ENCODE peak calls at places on chromosome 3, in five cellular contexts. One of them, this sample, is unnamed.

GRCh38 chr3:112308151-112308911 is 14.3 kb upstream of the SLC9C1 start:
- DNase-seq in transverse colon: no peak
- DNase-seq in sigmoid colon: no peak
- DNase-seq in upper lobe of right lung: no peak
- DNase-seq in IMR-90: peak; percentile 81
- DNase-seq in this sample: peak; percentile 27

GRCh38 chr3:39196671-39197446 is 4.5 kb upstream of the XIRP1 start:
- DNase-seq in upper lobe of right lung: no peak
- DNase-seq in transverse colon: no peak
- DNase-seq in sigmoid colon: no peak
- DNase-seq in IMR-90: peak; percentile 7
- DNase-seq in this sample: no peak

GRCh38 chr3:5084224-5084623 is 37.9 kb upstream of the ARL8B start:
- DNase-seq in sigmoid colon: peak; percentile 27
- DNase-seq in upper lobe of right lung: no peak
- DNase-seq in transverse colon: no peak
- DNase-seq in IMR-90: no peak
- DNase-seq in this sample: no peak

GRCh38 chr3:123394391-123395022 is 54.4 kb downstream of the ADCY5 start:
- DNase-seq in transverse colon: no peak
- DNase-seq in IMR-90: no peak
- DNase-seq in upper lobe of right lung: no peak
- DNase-seq in sigmoid colon: no peak
- DNase-seq in this sample: no peak

GRCh38 chr3:100754563-100755334 is 45.5 kb downstream of the TFG start:
- DNase-seq in upper lobe of right lung: no peak
- DNase-seq in transverse colon: no peak
- DNase-seq in sigmoid colon: no peak
- DNase-seq in IMR-90: no peak
- DNase-seq in this sample: no peak

GRCh38 chr3:138260636-138261035 is 69.0 kb downstream of the NME9 start:
- DNase-seq in IMR-90: no peak
- DNase-seq in sigmoid colon: no peak
- DNase-seq in transverse colon: no peak
- DNase-seq in upper lobe of right lung: no peak
- DNase-seq in this sample: no peak

GRCh38 chr3:167653750-167654149 is at the start of gene WDR49:
- DNase-seq in transverse colon: no peak
- DNase-seq in upper lobe of right lung: no peak
- DNase-seq in IMR-90: no peak
- DNase-seq in sigmoid colon: no peak
- DNase-seq in this sample: no peak

GRCh38 chr3:170531557-170532335 is 54.1 kb downstream of the SLC7A14 start:
- DNase-seq in upper lobe of right lung: no peak
- DNase-seq in transverse colon: no peak
- DNase-seq in sigmoid colon: peak; percentile 79
- DNase-seq in IMR-90: no peak
- DNase-seq in this sample: no peak

GRCh38 chr3:185216587-185216918 is 37.3 kb downstream of the EHHADH start:
- DNase-seq in upper lobe of right lung: no peak
- DNase-seq in sigmoid colon: no peak
- DNase-seq in IMR-90: no peak
- DNase-seq in transverse colon: no peak
- DNase-seq in this sample: no peak

GRCh38 chr3:44554626-44555592 is at the start of gene ZKSCAN7:
- DNase-seq in upper lobe of right lung: peak; percentile 84
- DNase-seq in IMR-90: peak; percentile 40
- DNase-seq in sigmoid colon: peak; percentile 73
- DNase-seq in transverse colon: peak; percentile 44
- DNase-seq in this sample: no peak

GRCh38 chr3:9216736-9217135 is 32.7 kb downstream of the SRGAP3 start:
- DNase-seq in transverse colon: no peak
- DNase-seq in IMR-90: no peak
- DNase-seq in upper lobe of right lung: no peak
- DNase-seq in sigmoid colon: no peak
- DNase-seq in this sample: peak; percentile 39

GRCh38 chr3:51709004-51709420 is 2.1 kb downstream of the GRM2 start:
- DNase-seq in sigmoid colon: no peak
- DNase-seq in upper lobe of right lung: peak; percentile 62
- DNase-seq in IMR-90: no peak
- DNase-seq in transverse colon: peak; percentile 4
- DNase-seq in this sample: no peak

GRCh38 chr3:137110392-137110996 is 152.7 kb downstream of the IL20RB start:
- DNase-seq in transverse colon: no peak
- DNase-seq in IMR-90: peak; percentile 33
- DNase-seq in sigmoid colon: no peak
- DNase-seq in upper lobe of right lung: no peak
- DNase-seq in this sample: no peak

GRCh38 chr3:187044871-187045552 is 94.3 kb downstream of the RPL39L start:
- DNase-seq in sigmoid colon: no peak
- DNase-seq in transverse colon: peak; percentile 58
- DNase-seq in upper lobe of right lung: no peak
- DNase-seq in IMR-90: no peak
- DNase-seq in this sample: no peak

GRCh38 chr3:171282041-171282440 is 178.2 kb downstream of the TNIK start:
- DNase-seq in sigmoid colon: no peak
- DNase-seq in upper lobe of right lung: no peak
- DNase-seq in transverse colon: no peak
- DNase-seq in IMR-90: peak; percentile 69
- DNase-seq in this sample: no peak

GRCh38 chr3:160162440-160162839 is 62.8 kb upstream of the C3orf80 start:
- DNase-seq in transverse colon: no peak
- DNase-seq in IMR-90: no peak
- DNase-seq in upper lobe of right lung: no peak
- DNase-seq in sigmoid colon: no peak
- DNase-seq in this sample: no peak

GRCh38 chr3:123559040-123559861 is 25.6 kb downstream of the HACD2 start:
- DNase-seq in transverse colon: no peak
- DNase-seq in IMR-90: peak; percentile 64
- DNase-seq in upper lobe of right lung: no peak
- DNase-seq in sigmoid colon: no peak
- DNase-seq in this sample: no peak

GRCh38 chr3:31945738-31946052 is 35.4 kb downstream of the OSBPL10 start:
- DNase-seq in transverse colon: no peak
- DNase-seq in upper lobe of right lung: no peak
- DNase-seq in sigmoid colon: no peak
- DNase-seq in IMR-90: peak; percentile 73
- DNase-seq in this sample: no peak

GRCh38 chr3:169041677-169042171 is 621.8 kb downstream of the MECOM start:
- DNase-seq in transverse colon: no peak
- DNase-seq in IMR-90: peak; percentile 80
- DNase-seq in upper lobe of right lung: no peak
- DNase-seq in sigmoid colon: no peak
- DNase-seq in this sample: no peak

GRCh38 chr3:80190051-80190450 is 422.3 kb upstream of the ROBO1 start:
- DNase-seq in IMR-90: peak; percentile 30
- DNase-seq in transverse colon: no peak
- DNase-seq in upper lobe of right lung: no peak
- DNase-seq in sigmoid colon: no peak
- DNase-seq in this sample: peak; percentile 77

GRCh38 chr3:49484471-49484870 is 14.4 kb downstream of the DAG1 start:
- DNase-seq in upper lobe of right lung: no peak
- DNase-seq in transverse colon: no peak
- DNase-seq in sigmoid colon: no peak
- DNase-seq in IMR-90: no peak
- DNase-seq in this sample: no peak

GRCh38 chr3:179964867-179965266 is 71.9 kb downstream of the PEX5L start:
- DNase-seq in transverse colon: no peak
- DNase-seq in sigmoid colon: no peak
- DNase-seq in upper lobe of right lung: no peak
- DNase-seq in IMR-90: no peak
- DNase-seq in this sample: no peak

GRCh38 chr3:150786791-150787190 is 23.8 kb upstream of the SIAH2 start:
- DNase-seq in sigmoid colon: no peak
- DNase-seq in transverse colon: no peak
- DNase-seq in upper lobe of right lung: no peak
- DNase-seq in IMR-90: no peak
- DNase-seq in this sample: no peak

GRCh38 chr3:165895919-165896318 is 58.7 kb upstream of the BCHE start:
- DNase-seq in upper lobe of right lung: no peak
- DNase-seq in IMR-90: no peak
- DNase-seq in sigmoid colon: no peak
- DNase-seq in transverse colon: no peak
- DNase-seq in this sample: no peak

GRCh38 chr3:45786801-45787495 is 9.4 kb downstream of the SLC6A20 start:
- DNase-seq in transverse colon: no peak
- DNase-seq in sigmoid colon: no peak
- DNase-seq in IMR-90: no peak
- DNase-seq in upper lobe of right lung: no peak
- DNase-seq in this sample: no peak

GRCh38 chr3:123759311-123759710 is 124.8 kb downstream of the MYLK start:
- DNase-seq in transverse colon: no peak
- DNase-seq in upper lobe of right lung: no peak
- DNase-seq in sigmoid colon: no peak
- DNase-seq in IMR-90: no peak
- DNase-seq in this sample: no peak

GRCh38 chr3:7211740-7212139 is 350.8 kb downstream of the GRM7 start:
- DNase-seq in transverse colon: no peak
- DNase-seq in upper lobe of right lung: no peak
- DNase-seq in IMR-90: no peak
- DNase-seq in sigmoid colon: no peak
- DNase-seq in this sample: no peak

GRCh38 chr3:45464336-45464809 is 76.0 kb downstream of the LARS2 start:
- DNase-seq in IMR-90: peak; percentile 18
- DNase-seq in upper lobe of right lung: no peak
- DNase-seq in transverse colon: peak; percentile 19
- DNase-seq in sigmoid colon: no peak
- DNase-seq in this sample: no peak

GRCh38 chr3:185995352-185995751 is 57.5 kb upstream of the TRA2B start:
- DNase-seq in transverse colon: no peak
- DNase-seq in upper lobe of right lung: no peak
- DNase-seq in sigmoid colon: no peak
- DNase-seq in IMR-90: peak; percentile 91
- DNase-seq in this sample: no peak

GRCh38 chr3:127678611-127679533 is 6.1 kb downstream of the ABTB1 start:
- DNase-seq in sigmoid colon: peak; percentile 57
- DNase-seq in IMR-90: no peak
- DNase-seq in transverse colon: no peak
- DNase-seq in upper lobe of right lung: peak; percentile 39
- DNase-seq in this sample: no peak

GRCh38 chr3:127676921-127677351 is 4.2 kb downstream of the ABTB1 start:
- DNase-seq in IMR-90: no peak
- DNase-seq in upper lobe of right lung: peak; percentile 59
- DNase-seq in sigmoid colon: peak; percentile 64
- DNase-seq in transverse colon: no peak
- DNase-seq in this sample: no peak

GRCh38 chr3:127676456-127676855 is 3.7 kb downstream of the ABTB1 start:
- DNase-seq in transverse colon: no peak
- DNase-seq in upper lobe of right lung: peak; percentile 44
- DNase-seq in IMR-90: no peak
- DNase-seq in sigmoid colon: peak; percentile 50
- DNase-seq in this sample: no peak

GRCh38 chr3:127678315-127678599 is 5.5 kb downstream of the ABTB1 start:
- DNase-seq in sigmoid colon: no peak
- DNase-seq in IMR-90: no peak
- DNase-seq in upper lobe of right lung: peak; percentile 40
- DNase-seq in transverse colon: no peak
- DNase-seq in this sample: no peak

DNA sequence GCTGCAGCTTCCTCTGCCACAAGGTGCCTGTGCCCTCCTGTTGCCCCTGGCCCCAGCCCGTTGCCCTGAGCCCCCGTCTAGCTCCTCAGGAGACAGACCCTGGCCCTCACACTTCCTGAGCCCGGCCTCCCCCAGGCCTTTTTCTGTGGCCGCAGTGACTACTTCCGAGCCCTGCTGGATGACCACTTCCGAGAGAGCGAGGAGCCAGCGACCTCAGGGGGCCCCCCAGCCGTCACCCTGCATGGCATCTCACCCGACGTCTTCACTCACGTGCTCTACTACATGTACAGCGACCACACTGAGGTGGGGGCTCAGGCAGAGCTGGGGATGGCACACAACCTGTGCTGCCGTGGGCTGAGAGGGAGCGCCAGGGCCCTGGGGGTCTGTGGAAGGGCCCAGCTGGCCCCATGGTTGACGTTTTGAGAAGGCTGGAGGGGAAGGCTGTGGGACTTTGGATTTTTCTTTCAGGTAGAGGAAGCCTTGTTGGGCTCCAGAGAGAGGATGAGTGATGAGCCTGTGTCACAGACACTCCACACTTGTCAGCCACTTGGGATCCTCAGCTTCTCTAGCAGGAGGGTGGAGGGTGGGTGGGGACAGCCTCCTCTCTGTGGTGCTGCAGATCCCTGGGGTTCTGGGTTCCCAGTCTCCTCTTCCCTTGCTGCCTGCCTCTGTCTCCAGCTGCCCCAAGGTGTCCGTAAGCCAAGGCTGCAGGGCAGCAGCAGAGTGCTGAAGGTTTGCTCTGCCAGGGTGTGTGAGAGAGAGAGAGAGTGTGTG is 5.0 kb downstream of the ABTB1 start:
- DNase-seq in IMR-90: no peak
- DNase-seq in upper lobe of right lung: peak; percentile 55
- DNase-seq in transverse colon: no peak
- DNase-seq in sigmoid colon: peak; percentile 48
- DNase-seq in this sample: no peak
- H3K27ac ChIP-seq in IMR-90: no peak overlapping the region
- H3K27ac ChIP-seq in upper lobe of right lung: no peak overlapping the region
- H3K27ac ChIP-seq in transverse colon: no peak overlapping the region
- H3K27ac ChIP-seq in sigmoid colon: no peak overlapping the region
- H3K27ac ChIP-seq in this sample: no peak overlapping the region

GRCh38 chr3:183369626-183370025 is 58.8 kb downstream of the MCF2L2 start:
- DNase-seq in IMR-90: no peak
- DNase-seq in sigmoid colon: no peak
- DNase-seq in transverse colon: no peak
- DNase-seq in upper lobe of right lung: no peak
- DNase-seq in this sample: no peak
- H3K27ac ChIP-seq in IMR-90: no peak overlapping the region
- H3K27ac ChIP-seq in sigmoid colon: no peak overlapping the region
- H3K27ac ChIP-seq in transverse colon: no peak overlapping the region
- H3K27ac ChIP-seq in upper lobe of right lung: no peak overlapping the region
- H3K27ac ChIP-seq in this sample: peak overlapping the region; percentile 97

DNA sequence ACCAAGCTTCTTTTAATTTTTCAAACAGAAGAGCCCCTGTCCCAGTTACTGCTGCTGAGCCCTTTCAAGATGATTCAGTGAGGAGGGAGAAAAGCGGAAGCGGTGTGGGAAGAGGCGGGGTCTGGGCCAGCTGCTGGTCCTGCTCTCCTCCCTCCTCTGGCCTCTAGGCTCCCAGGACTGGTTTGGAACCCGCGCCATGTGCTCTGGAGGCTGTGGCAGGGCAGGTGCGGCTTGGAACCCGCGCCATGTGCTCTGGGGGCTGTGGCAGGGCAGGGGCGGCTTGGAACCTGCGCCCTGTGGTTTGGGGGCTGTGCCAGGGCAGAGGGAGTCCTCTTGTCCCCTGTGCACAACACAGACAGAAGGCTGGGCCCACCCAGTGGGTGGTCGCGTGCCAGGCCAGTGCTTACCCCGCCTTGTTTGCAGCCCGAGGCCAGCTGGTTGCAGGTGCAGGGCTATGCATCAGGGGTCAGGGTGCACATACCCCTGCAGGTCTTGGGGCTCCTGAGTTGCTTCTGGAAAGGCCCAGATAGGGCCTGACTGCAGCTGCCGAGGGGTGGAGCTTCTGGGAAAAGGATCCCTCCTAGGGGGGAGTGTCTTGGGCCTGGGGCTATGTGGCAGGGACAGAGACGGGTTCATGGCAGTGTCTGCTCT is 12.2 kb downstream of the ALG1L2 start:
- DNase-seq in upper lobe of right lung: no peak
- DNase-seq in sigmoid colon: no peak
- DNase-seq in IMR-90: no peak
- DNase-seq in transverse colon: peak; percentile 57
- DNase-seq in this sample: no peak
- H3K27ac ChIP-seq in upper lobe of right lung: no peak overlapping the region
- H3K27ac ChIP-seq in sigmoid colon: no peak overlapping the region
- H3K27ac ChIP-seq in IMR-90: no peak overlapping the region
- H3K27ac ChIP-seq in transverse colon: peak overlapping the region; percentile 71
- H3K27ac ChIP-seq in this sample: peak overlapping the region; percentile 47

GRCh38 chr3:53534216-53534615 is 39.8 kb downstream of the CACNA1D start:
- DNase-seq in upper lobe of right lung: no peak
- DNase-seq in IMR-90: no peak
- DNase-seq in sigmoid colon: no peak
- DNase-seq in transverse colon: no peak
- DNase-seq in this sample: no peak
- H3K27ac ChIP-seq in upper lobe of right lung: no peak overlapping the region
- H3K27ac ChIP-seq in IMR-90: no peak overlapping the region
- H3K27ac ChIP-seq in sigmoid colon: no peak overlapping the region
- H3K27ac ChIP-seq in transverse colon: no peak overlapping the region
- H3K27ac ChIP-seq in this sample: no peak overlapping the region